ENCODE peak calls at places on chromosomes 13 and 19, in five cellular contexts. E is glutamatergic neuron; O is breast epithelium; Q is activated CD8-positive, alpha-beta T cell treated with anti-CD3 and anti-CD28 coated beads for 36 hours; V is epithelial cell of esophagus. Y is an unnamed sample.
A peak's percentile ranks its signal among the peaks of the same experiment; 100 is the strongest.

GRCh38 chr19:56301152-56301551 is 13.5 kb downstream of the ZSCAN5A start:
- DNase-seq in E (no peak), O (no peak), Q (peak; percentile 8), V (peak; percentile 9), Y (no peak)

GRCh38 chr19:51786651-51787494 is 8.1 kb upstream of the FPR3 start:
- DNase-seq in E (no peak), O (no peak), Q (no peak), V (no peak), Y (no peak)

GRCh38 chr19:54470991-54471782 is 1.9 kb downstream of the CDC42EP5 start:
- DNase-seq in E (no peak), O (no peak), Q (peak; percentile 49), V (peak; percentile 47), Y (no peak)

GRCh38 chr19:28554321-28555091 is 658.4 kb downstream of the UQCRFS1 start:
- DNase-seq in E (no peak), O (no peak), Q (no peak), V (no peak), Y (no peak)

GRCh38 chr13:110432522-110432921 is 125.4 kb downstream of the COL4A2 start:
- DNase-seq in E (no peak), O (no peak), Q (no peak), V (no peak), Y (no peak)

GRCh38 chr19:6090634-6091033 is 19.7 kb downstream of the RFX2 start:
- DNase-seq in E (no peak), O (no peak), Q (no peak), V (no peak), Y (no peak)

GRCh38 chr19:50551713-50552187 is 16.5 kb downstream of the LRRC4B start:
- DNase-seq in E (no peak), O (no peak), Q (no peak), V (no peak), Y (no peak)

GRCh38 chr13:50410921-50411712 is 395.9 kb downstream of the KCNRG start:
- DNase-seq in E (no peak), O (no peak), Q (peak; percentile 22), V (peak; percentile 90), Y (no peak)

GRCh38 chr19:39411832-39412099 is 703 bp upstream of the PLEKHG2 start:
- DNase-seq in E (peak; percentile 84), O (peak; percentile 92), Q (peak; percentile 97), V (peak; percentile 90), Y (peak; percentile 94)

GRCh38 chr19:57709616-57710015 is 612 bp upstream of the ZNF154 start:
- DNase-seq in E (no peak), O (no peak), Q (no peak), V (no peak), Y (no peak)

GRCh38 chr19:12481781-12482504 is 2.7 kb downstream of the ZNF709 start:
- DNase-seq in E (no peak), O (no peak), Q (no peak), V (no peak), Y (no peak)

GRCh38 chr13:93413972-93414717 is 187.5 kb downstream of the GPC6 start:
- DNase-seq in E (no peak), O (no peak), Q (no peak), V (no peak), Y (no peak)

GRCh38 chr19:11577451-11578341 is at the start of gene ACP5:
- DNase-seq in E (peak; percentile 27), O (no peak), Q (no peak), V (peak; percentile 76), Y (no peak)

GRCh38 chr19:16325671-16326400 is 1.2 kb downstream of the KLF2 start:
- DNase-seq in E (peak; percentile 29), O (no peak), Q (peak; percentile 36), V (no peak), Y (peak; percentile 48)

GRCh38 chr19:40594251-40594650 is 6.9 kb upstream of the LTBP4 start:
- DNase-seq in E (no peak), O (no peak), Q (no peak), V (no peak), Y (no peak)

GRCh38 chr13:65535360-65535759 is 1694.8 kb downstream of the PCDH9 start:
- DNase-seq in E (no peak), O (no peak), Q (no peak), V (no peak), Y (no peak)

GRCh38 chr19:6736169-6736916 is 1.0 kb downstream of the GPR108 start:
- DNase-seq in E (peak; percentile 82), O (peak; percentile 70), Q (peak; percentile 88), V (peak; percentile 90), Y (peak; percentile 92)

GRCh38 chr19:28217064-28217463 is 995.9 kb downstream of the UQCRFS1 start:
- DNase-seq in E (no peak), O (no peak), Q (no peak), V (no peak), Y (no peak)

GRCh38 chr13:52455677-52456041 is 381 bp downstream of the CKAP2 start:
- DNase-seq in E (peak; percentile 94), O (peak; percentile 55), Q (peak; percentile 85), V (peak; percentile 62), Y (peak; percentile 82)

GRCh38 chr13:75458696-75459422 is 23.1 kb downstream of the TBC1D4 start:
- DNase-seq in E (no peak), O (peak; percentile 57), Q (no peak), V (peak; percentile 65), Y (peak; percentile 82)

GRCh38 chr19:32318884-32319520 is 26.4 kb upstream of the ZNF507 start:
- DNase-seq in E (peak; percentile 52), O (no peak), Q (peak; percentile 17), V (peak; percentile 11), Y (no peak)
- TF ChIP-seq CTCF in E (peak; percentile 28), O (no peak), Q (no peak), V (peak; percentile 32), Y (peak; percentile 3)

DNA sequence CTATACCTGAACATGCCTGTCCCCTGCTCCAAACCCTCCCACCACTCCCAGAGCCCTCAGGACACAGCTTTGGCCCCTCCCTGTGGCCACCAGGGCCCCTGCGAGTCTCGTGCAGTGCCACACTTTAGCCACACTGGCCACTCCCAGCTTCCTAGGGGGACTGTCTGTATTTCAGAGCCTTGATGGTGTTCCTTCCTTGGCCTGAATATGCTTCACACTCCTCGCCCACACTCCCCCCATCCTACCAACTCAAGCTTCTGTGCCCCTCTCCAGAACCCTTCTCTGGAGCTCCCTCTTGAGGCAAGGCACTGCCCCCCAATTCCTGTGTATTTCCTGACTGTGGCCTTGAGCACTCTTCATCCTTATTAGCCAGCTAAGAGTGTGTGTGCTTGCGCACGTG is 80.2 kb downstream of the DPF1 start:
- DNase-seq in E (no peak), O (no peak), Q (peak; percentile 12), V (no peak), Y (no peak)
- TF ChIP-seq CTCF in E (no peak), O (no peak), Q (peak; percentile 28), V (no peak), Y (peak; percentile 7)

GRCh38 chr19:45638930-45639729 is at the start of gene EML2:
- DNase-seq in E (peak; percentile 60), O (peak; percentile 57), Q (peak; percentile 60), V (peak; percentile 47), Y (peak; percentile 68)
- TF ChIP-seq CTCF in E (no peak), O (no peak), Q (no peak), V (peak; percentile 34), Y (peak; percentile 48)

DNA sequence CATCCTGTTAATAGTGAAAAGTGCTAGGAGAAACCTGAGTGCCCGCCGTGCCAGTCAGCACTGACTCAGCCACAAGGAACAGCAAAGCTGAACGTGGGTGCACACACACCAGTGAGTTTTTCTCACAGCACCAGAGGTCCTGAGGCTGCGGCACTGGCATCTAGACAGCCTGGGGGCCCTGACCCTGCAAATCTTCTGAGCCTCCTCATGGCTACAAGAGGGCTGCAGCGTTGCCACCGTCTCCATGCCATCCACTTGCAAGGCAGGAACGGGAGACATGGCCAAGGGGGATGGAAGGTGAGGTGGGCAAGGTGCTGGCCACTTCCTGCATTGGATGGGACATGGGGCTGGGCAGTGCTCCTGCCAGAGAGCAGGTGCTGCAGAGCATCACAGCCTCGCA is 211.2 kb upstream of the SOX1 start:
- DNase-seq in E (no peak), O (no peak), Q (no peak), V (no peak), Y (no peak)
- TF ChIP-seq CTCF in E (no peak), O (no peak), Q (no peak), V (no peak), Y (no peak)

GRCh38 chr13:37956536-37956935 is 87.0 kb upstream of the TRPC4 start:
- DNase-seq in E (no peak), O (no peak), Q (no peak), V (peak; percentile 83), Y (no peak)

GRCh38 chr13:37959284-37959683 is 89.7 kb upstream of the TRPC4 start:
- DNase-seq in E (no peak), O (no peak), Q (no peak), V (no peak), Y (no peak)

GRCh38 chr13:37966266-37966665 is 96.7 kb upstream of the TRPC4 start:
- DNase-seq in E (no peak), O (no peak), Q (no peak), V (peak; percentile 25), Y (no peak)

DNA sequence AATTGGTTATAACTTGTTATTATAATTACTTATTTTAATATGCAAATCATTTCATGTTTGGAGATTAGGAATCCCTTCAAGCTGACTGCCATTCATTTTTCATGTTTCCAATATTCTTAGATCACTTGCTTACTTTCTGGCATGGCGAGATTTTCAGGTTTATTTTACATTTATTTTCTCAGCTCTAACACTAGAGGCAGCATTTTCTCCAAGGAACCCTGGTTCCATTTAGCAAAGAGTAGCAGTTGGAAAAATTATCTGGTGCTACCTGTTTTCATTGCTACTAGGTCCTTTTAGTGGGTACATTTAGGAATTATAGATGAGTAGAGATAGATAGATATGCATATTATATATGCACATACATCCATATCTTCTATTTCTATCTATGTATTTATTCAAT is 90.9 kb upstream of the TRPC4 start:
- DNase-seq in E (no peak), O (no peak), Q (no peak), V (no peak), Y (no peak)
- TF ChIP-seq CTCF in E (peak; percentile 42), O (no peak), Q (no peak), V (peak; percentile 31), Y (no peak)

GRCh38 chr19:1057185-1057857 is 9.6 kb upstream of the ARHGAP45 start:
- DNase-seq in E (no peak), O (no peak), Q (no peak), V (peak; percentile 70), Y (peak; percentile 61)
- TF ChIP-seq CTCF in E (no peak), O (no peak), Q (no peak), V (peak; percentile 5), Y (peak; percentile 44)